ENCODE peak calls at places on chromosomes 4 and X, in eight cellular contexts. U, W, P, E, S, C, I and M are unnamed samples. For H3K27me3 and H3K9me3, the result is how much of the 10 kb centered on the place peaks cover.

GRCh38 chrX:57573754-57574153 is 18.1 kb upstream of the ZXDB start:
- DNase-seq in P (no peak), W (no peak), I (peak), E (no peak), U (no peak), C (no peak), S (no peak), M (no peak)

GRCh38 chrX:43808231-43808630 is 74.0 kb downstream of the MAOB start:
- DNase-seq in U (no peak), C (no peak), S (no peak), P (no peak), I (no peak), W (no peak), E (no peak), M (no peak)

GRCh38 chrX:102837843-102838242 is 99.2 kb upstream of the RAB40AL start:
- DNase-seq in C (no peak), W (no peak), E (no peak), U (no peak), I (no peak), P (no peak), S (no peak), M (no peak)

GRCh38 chr4:36420111-36420679 is 138.8 kb downstream of the DTHD1 start:
- DNase-seq in W (no peak), P (peak), E (no peak), C (no peak), U (no peak), I (no peak), S (no peak), M (no peak)

GRCh38 chrX:49876750-49877149 is 2.5 kb upstream of the USP27X start:
- DNase-seq in W (no peak), P (no peak), I (peak), S (no peak), C (no peak), U (peak), E (no peak), M (no peak)

GRCh38 chr4:164945146-164945545 is 32.3 kb downstream of the TRIM61 start:
- DNase-seq in U (no peak), C (no peak), E (no peak), I (peak), P (no peak), S (no peak), W (no peak), M (no peak)

GRCh38 chrX:68842781-68843581 is 14.2 kb downstream of the EFNB1 start:
- DNase-seq in W (no peak), C (no peak), E (no peak), P (no peak), S (peak), U (no peak), I (no peak), M (peak)

GRCh38 chr4:105560488-105560887 is 8.1 kb downstream of the ARHGEF38 start:
- DNase-seq in I (no peak), S (no peak), W (no peak), P (no peak), E (no peak), U (no peak), C (no peak), M (no peak)

GRCh38 chr4:187996502-187997177 is 1.1 kb downstream of the ZFP42 start:
- DNase-seq in U (no peak), P (no peak), E (no peak), S (no peak), W (no peak), I (no peak), C (no peak), M (no peak)

GRCh38 chr4:53963786-53964185 is 100.6 kb downstream of the CHIC2 start:
- DNase-seq in I (no peak), E (no peak), P (no peak), U (no peak), S (no peak), C (no peak), W (no peak), M (no peak)

GRCh38 chr4:165785337-165785736 is 87.7 kb upstream of the TLL1 start:
- DNase-seq in P (no peak), W (no peak), E (no peak), I (no peak), S (no peak), C (no peak), U (no peak), M (no peak)

GRCh38 chr4:54626113-54626512 is 31.6 kb upstream of the KIT start:
- DNase-seq in S (no peak), C (no peak), E (no peak), P (no peak), I (no peak), W (no peak), U (no peak), M (peak)

GRCh38 chr4:7880681-7881080 is 59.0 kb downstream of the AFAP1 start:
- DNase-seq in U (no peak), E (no peak), P (no peak), W (no peak), C (no peak), I (no peak), S (no peak), M (no peak)

GRCh38 chr4:168769416-168769815 is 240.6 kb downstream of the CBR4 start:
- DNase-seq in W (no peak), P (no peak), C (peak), S (no peak), I (no peak), E (no peak), U (no peak), M (no peak)

GRCh38 chr4:121360496-121360895 is 20.3 kb downstream of the QRFPR start:
- DNase-seq in P (no peak), U (no peak), C (no peak), E (no peak), S (no peak), W (no peak), I (no peak), M (no peak)

GRCh38 chr4:134691915-134692314 is 490.3 kb upstream of the PABPC4L start:
- DNase-seq in E (no peak), W (no peak), S (no peak), U (no peak), C (no peak), P (no peak), I (no peak), M (no peak)

GRCh38 chr4:140125374-140125773 is 28.6 kb downstream of the MAML3 start:
- DNase-seq in S (no peak), U (no peak), I (no peak), P (no peak), E (no peak), C (no peak), W (no peak), M (no peak)

GRCh38 chr4:122771724-122772123 is 39.2 kb downstream of the BBS12 start:
- DNase-seq in C (no peak), U (no peak), P (no peak), I (no peak), S (no peak), W (no peak), E (no peak), M (no peak)

GRCh38 chrX:150730719-150731118 is 37.5 kb downstream of the MTMR1 start:
- DNase-seq in P (no peak), W (no peak), E (no peak), S (no peak), I (no peak), U (no peak), C (no peak), M (no peak)

GRCh38 chr4:160611181-160611580 is 1508.3 kb downstream of the RAPGEF2 start:
- DNase-seq in E (no peak), P (no peak), C (no peak), W (no peak), U (no peak), S (no peak), I (no peak), M (no peak)

GRCh38 chr4:37765741-37766140 is 60.7 kb upstream of the PGM2 start:
- DNase-seq in S (no peak), W (no peak), P (no peak), C (no peak), E (no peak), I (no peak), U (no peak), M (no peak)

GRCh38 chrX:46184749-46185148 is 360.5 kb downstream of the ZNF674 start:
- DNase-seq in P (no peak), S (no peak), W (no peak), E (no peak), C (no peak), I (no peak), U (no peak), M (no peak)

GRCh38 chr4:6231663-6232165 is 31.4 kb upstream of the JAKMIP1 start:
- DNase-seq in E (no peak), U (no peak), P (no peak), W (no peak), S (no peak), I (no peak), C (no peak), M (no peak)

GRCh38 chr4:39470402-39470801 is 11.5 kb downstream of the LIAS start:
- DNase-seq in C (no peak), U (no peak), W (no peak), S (no peak), P (no peak), E (no peak), I (no peak), M (no peak)

GRCh38 chr4:89617256-89617655 is 219.7 kb downstream of the SNCA start:
- DNase-seq in W (no peak), S (no peak), C (no peak), I (no peak), E (no peak), P (no peak), U (no peak), M (no peak)

GRCh38 chrX:134026732-134027311 is 41.4 kb upstream of the GPC3 start:
- DNase-seq in U (peak), I (peak), S (no peak), E (no peak), W (peak), C (peak), P (no peak), M (peak)

GRCh38 chr4:168605411-168605810 is 108.6 kb downstream of the PALLD start:
- DNase-seq in E (peak), S (no peak), W (no peak), I (no peak), P (no peak), C (no peak), U (no peak), M (peak)

DNA sequence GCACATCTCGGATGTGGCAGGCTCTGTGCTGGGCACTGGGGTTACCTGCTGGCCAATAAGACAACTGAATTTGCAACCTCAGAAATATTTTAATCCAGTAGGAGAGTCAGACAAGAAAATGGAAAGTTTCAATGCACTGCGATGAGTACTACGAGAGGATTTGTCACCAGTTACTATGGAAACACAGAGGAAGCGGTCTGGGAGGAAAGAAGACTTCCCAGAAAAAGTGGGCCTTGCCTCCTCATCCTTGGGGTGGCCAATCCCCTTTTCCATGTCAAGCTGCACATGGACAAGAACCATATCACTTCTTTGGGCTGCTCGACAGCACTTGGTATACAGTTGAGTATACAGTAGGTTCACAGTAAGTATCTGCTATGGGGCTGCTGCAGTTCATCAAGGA is 67.6 kb downstream of the FAM184B start:
- DNase-seq in S (no peak), W (no peak), P (no peak), E (no peak), C (no peak), I (no peak), U (no peak), M (no peak)
- H3K27me3 ChIP-seq in S (under half), W (under half), P (under half), E (under half), C (under half), I (under half), U (under half), M (under half)

DNA sequence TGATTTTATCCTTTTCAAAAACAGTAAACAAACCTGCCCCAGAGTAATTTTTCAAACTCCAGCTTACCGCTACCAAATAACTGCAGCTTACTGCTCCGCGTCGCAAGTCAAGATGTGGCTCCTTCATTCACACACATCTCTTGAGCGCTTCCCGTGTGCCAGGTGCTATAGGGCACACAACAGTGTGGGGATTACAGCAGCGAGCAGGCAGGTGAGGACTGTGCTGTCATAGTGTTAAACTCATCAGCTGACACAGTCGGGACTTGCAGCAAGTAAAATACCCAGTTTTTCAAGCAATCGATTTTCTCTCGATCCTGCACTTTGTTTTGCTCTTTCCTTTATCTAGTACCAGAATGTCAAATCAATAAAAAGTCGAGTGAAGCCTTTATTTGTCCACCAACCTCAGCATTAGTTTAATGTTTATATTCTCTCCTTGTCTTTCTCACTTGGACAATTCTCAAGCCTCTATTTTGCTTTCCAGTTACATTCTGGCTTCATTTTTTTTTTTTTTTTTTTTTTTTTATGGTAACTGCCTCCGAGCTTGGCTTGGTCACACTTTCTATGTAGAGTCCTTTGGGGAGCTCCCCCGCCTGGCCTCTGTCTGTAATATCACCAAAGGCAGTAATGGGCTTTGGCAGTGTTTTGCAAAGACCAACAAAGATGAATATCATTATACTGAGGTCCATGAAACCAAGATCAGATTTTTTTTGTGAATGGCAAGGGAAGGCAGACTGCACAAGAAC is 8.3 kb upstream of the ASB5 start:
- DNase-seq in U (no peak), W (peak), E (peak), C (peak), I (peak), S (peak), P (no peak), M (peak)
- H3K4me3 ChIP-seq in U (no peak), W (no peak), E (peak), C (no peak), I (no peak), S (no peak), P (no peak), M (no peak)

GRCh38 chrX:681989-682388 is 51.4 kb downstream of the SHOX start:
- DNase-seq in W (no peak), C (no peak), S (no peak), P (no peak), E (no peak), U (no peak), I (no peak), M (no peak)

GRCh38 chrX:680062-680461 is 49.5 kb downstream of the SHOX start:
- DNase-seq in E (no peak), S (no peak), C (no peak), I (no peak), P (no peak), W (no peak), U (no peak), M (no peak)

GRCh38 chrX:683572-683971 is 53.0 kb downstream of the SHOX start:
- DNase-seq in P (no peak), S (no peak), E (no peak), U (no peak), C (no peak), I (no peak), W (no peak), M (no peak)

GRCh38 chrX:685120-686032 is 54.8 kb downstream of the SHOX start:
- DNase-seq in W (no peak), U (no peak), C (no peak), S (no peak), P (no peak), E (no peak), I (no peak), M (no peak)

GRCh38 chrX:682892-683291 is 52.3 kb downstream of the SHOX start:
- DNase-seq in C (no peak), W (no peak), I (no peak), E (no peak), S (no peak), U (no peak), P (no peak), M (no peak)
- H3K9me3 ChIP-seq in C (under half), W (under half), I (under half), E (under half), S (under half), U (under half), P (under half), M (under half)

GRCh38 chr4:147735413-147736301 is 3.8 kb downstream of the ARHGAP10 start:
- DNase-seq in I (no peak), S (no peak), U (no peak), W (no peak), E (no peak), P (no peak), C (no peak), M (no peak)

GRCh38 chr4:147734496-147734895 is 2.6 kb downstream of the ARHGAP10 start:
- DNase-seq in E (no peak), W (no peak), P (no peak), I (no peak), C (no peak), S (no peak), U (no peak), M (no peak)

GRCh38 chr4:147733614-147734344 is 1.9 kb downstream of the ARHGAP10 start:
- DNase-seq in C (peak), W (no peak), U (no peak), P (no peak), I (peak), E (peak), S (peak), M (no peak)

GRCh38 chr4:147737623-147738022 is 5.7 kb downstream of the ARHGAP10 start:
- DNase-seq in W (no peak), I (no peak), C (no peak), S (no peak), E (no peak), P (no peak), U (no peak), M (no peak)

DNA sequence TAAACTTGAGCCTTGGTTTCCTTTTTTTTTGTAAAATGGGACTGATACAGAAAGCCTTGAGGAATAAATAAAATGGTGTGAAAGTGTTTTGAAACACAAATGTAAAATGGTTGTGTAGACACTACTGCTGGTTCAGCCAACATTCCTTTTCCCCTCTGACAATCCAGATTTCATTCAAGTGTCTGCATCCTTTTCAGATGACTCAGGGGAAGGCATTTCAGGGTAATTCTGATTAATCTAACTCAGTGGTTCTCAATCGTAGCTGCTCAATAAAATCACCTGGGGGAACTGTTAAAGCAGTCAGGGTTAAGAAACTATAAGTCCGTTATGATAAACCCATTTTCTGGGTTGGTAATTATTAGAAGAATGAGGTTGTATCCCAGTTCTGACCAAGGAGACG is 4.6 kb downstream of the ARHGAP10 start:
- DNase-seq in C (no peak), E (no peak), P (no peak), S (no peak), W (no peak), I (no peak), U (no peak), M (no peak)
- H3K27me3 ChIP-seq in C (under half), E (under half), P (under half), S (under half), W (under half), I (under half), U (under half), M (under half)

GRCh38 chr4:186727149-186727976 is 3.7 kb upstream of the FAT1 start:
- DNase-seq in P (no peak), I (peak), U (no peak), E (no peak), S (no peak), W (no peak), C (no peak), M (no peak)

GRCh38 chr4:186727977-186728519 is 4.4 kb upstream of the FAT1 start:
- DNase-seq in C (no peak), W (no peak), E (no peak), P (no peak), I (peak), U (no peak), S (no peak), M (no peak)

GRCh38 chr4:186728631-186729271 is 5.1 kb upstream of the FAT1 start:
- DNase-seq in S (no peak), P (no peak), U (no peak), W (no peak), E (no peak), C (no peak), I (no peak), M (no peak)

GRCh38 chr4:186726440-186727148 is 2.9 kb upstream of the FAT1 start:
- DNase-seq in S (peak), C (peak), I (peak), W (no peak), E (peak), U (no peak), P (peak), M (peak)

GRCh38 chr4:186729856-186730255 is 6.2 kb upstream of the FAT1 start:
- DNase-seq in U (no peak), P (no peak), E (no peak), S (no peak), I (no peak), W (no peak), C (no peak), M (no peak)
- H3K4me3 ChIP-seq in U (no peak), P (no peak), E (no peak), S (no peak), I (no peak), W (no peak), C (no peak), M (no peak)

DNA sequence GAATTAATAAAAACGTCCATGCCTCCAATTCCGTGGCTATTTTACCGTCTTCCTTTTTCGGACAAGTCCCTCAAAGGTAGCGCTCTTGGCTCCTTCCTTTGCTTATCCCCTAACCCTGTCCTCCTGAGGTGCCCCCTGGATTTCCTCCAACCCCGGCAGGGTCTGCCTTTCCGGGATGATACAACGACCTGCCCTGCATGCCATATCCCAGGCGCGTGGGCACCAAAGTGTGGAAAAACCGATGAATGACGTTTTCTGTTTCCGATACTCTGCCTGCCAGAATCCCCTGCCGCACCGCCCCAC is 706 bp upstream of the CSTF2 start:
- DNase-seq in U (no peak), C (peak), E (no peak), W (no peak), S (peak), I (no peak), P (no peak), M (no peak)
- H3K9me3 ChIP-seq in U (under half), C (under half), E (under half), W (under half), S (under half), I (under half), P (under half), M (under half)